ENCODE peak calls at places on chromosomes 3 and 15, in four cellular contexts. One of them, this sample, is unnamed.

GRCh38 chr3:127796045-127796720 is 26.1 kb downstream of the MGLL start:
- DNase-seq in neuronal stem cell: no peak
- DNase-seq in IMR-90: no peak
- DNase-seq in H9: no peak
- DNase-seq in this sample: no peak

GRCh38 chr3:115790759-115791158 is 167.4 kb downstream of the GAP43 start:
- DNase-seq in neuronal stem cell: no peak
- DNase-seq in H9: no peak
- DNase-seq in IMR-90: peak
- DNase-seq in this sample: peak

GRCh38 chr3:114519415-114519814 is 225.6 kb downstream of the TIGIT start:
- DNase-seq in IMR-90: peak
- DNase-seq in neuronal stem cell: peak
- DNase-seq in H9: peak
- DNase-seq in this sample: peak

GRCh38 chr3:184652465-184652864 is 59.4 kb downstream of the MAGEF1 start:
- DNase-seq in H9: no peak
- DNase-seq in neuronal stem cell: no peak
- DNase-seq in IMR-90: no peak
- DNase-seq in this sample: no peak

GRCh38 chr15:88618686-88619085 is 2.5 kb upstream of the AEN start:
- DNase-seq in IMR-90: no peak
- DNase-seq in neuronal stem cell: no peak
- DNase-seq in H9: peak
- DNase-seq in this sample: no peak

GRCh38 chr3:35739964-35740527 is 100.7 kb downstream of the ARPP21 start:
- DNase-seq in H9: no peak
- DNase-seq in neuronal stem cell: no peak
- DNase-seq in IMR-90: no peak
- DNase-seq in this sample: peak

GRCh38 chr3:123732447-123732846 is 147.6 kb upstream of the HACD2 start:
- DNase-seq in H9: no peak
- DNase-seq in IMR-90: peak
- DNase-seq in neuronal stem cell: no peak
- DNase-seq in this sample: no peak

GRCh38 chr3:49654955-49655556 is 19.1 kb upstream of the APEH start:
- DNase-seq in H9: no peak
- DNase-seq in neuronal stem cell: no peak
- DNase-seq in IMR-90: no peak
- DNase-seq in this sample: no peak

GRCh38 chr3:30628188-30628930 is 22.0 kb downstream of the TGFBR2 start:
- DNase-seq in neuronal stem cell: no peak
- DNase-seq in H9: no peak
- DNase-seq in IMR-90: no peak
- DNase-seq in this sample: peak

GRCh38 chr3:101890716-101891115 is 41.4 kb downstream of the NFKBIZ start:
- DNase-seq in neuronal stem cell: no peak
- DNase-seq in IMR-90: peak
- DNase-seq in H9: no peak
- DNase-seq in this sample: no peak

GRCh38 chr3:105951043-105951442 is 82.2 kb upstream of the CBLB start:
- DNase-seq in IMR-90: no peak
- DNase-seq in neuronal stem cell: no peak
- DNase-seq in H9: no peak
- DNase-seq in this sample: no peak

GRCh38 chr3:162041622-162042021 is 545.0 kb downstream of the OTOL1 start:
- DNase-seq in IMR-90: no peak
- DNase-seq in neuronal stem cell: no peak
- DNase-seq in H9: peak
- DNase-seq in this sample: peak

GRCh38 chr15:73873889-73874511 is 636 bp downstream of the TBC1D21 start:
- DNase-seq in IMR-90: peak
- DNase-seq in H9: peak
- DNase-seq in neuronal stem cell: peak
- DNase-seq in this sample: peak

GRCh38 chr3:134341391-134341790 is 32.9 kb downstream of the AMOTL2 start:
- DNase-seq in H9: no peak
- DNase-seq in IMR-90: no peak
- DNase-seq in neuronal stem cell: no peak
- DNase-seq in this sample: no peak

GRCh38 chr15:57479005-57479404 is 102.7 kb downstream of the CGNL1 start:
- DNase-seq in neuronal stem cell: no peak
- DNase-seq in IMR-90: no peak
- DNase-seq in H9: no peak
- DNase-seq in this sample: no peak

GRCh38 chr15:34514251-34514760 is 69.1 kb downstream of the GOLGA8B start:
- DNase-seq in H9: no peak
- DNase-seq in neuronal stem cell: no peak
- DNase-seq in IMR-90: no peak
- DNase-seq in this sample: peak

GRCh38 chr3:100261481-100261903 is 700 bp downstream of the TBC1D23 start:
- DNase-seq in H9: no peak
- DNase-seq in neuronal stem cell: no peak
- DNase-seq in IMR-90: no peak
- DNase-seq in this sample: no peak

GRCh38 chr15:67146214-67146613 is 80.8 kb downstream of the SMAD3 start:
- DNase-seq in H9: no peak
- DNase-seq in neuronal stem cell: no peak
- DNase-seq in IMR-90: peak
- DNase-seq in this sample: no peak

GRCh38 chr3:123353852-123354238 is 95.0 kb downstream of the ADCY5 start:
- DNase-seq in IMR-90: peak
- DNase-seq in H9: no peak
- DNase-seq in neuronal stem cell: no peak
- DNase-seq in this sample: no peak

GRCh38 chr3:152047465-152047864 is 174.0 kb downstream of the SUCNR1 start:
- DNase-seq in H9: no peak
- DNase-seq in neuronal stem cell: no peak
- DNase-seq in IMR-90: peak
- DNase-seq in this sample: no peak

GRCh38 chr3:57065588-57065987 is 5.1 kb downstream of the SPATA12 start:
- DNase-seq in neuronal stem cell: no peak
- DNase-seq in IMR-90: peak
- DNase-seq in H9: peak
- DNase-seq in this sample: peak

GRCh38 chr3:133955892-133956291 is 60.2 kb upstream of the RAB6B start:
- DNase-seq in neuronal stem cell: no peak
- DNase-seq in IMR-90: no peak
- DNase-seq in H9: no peak
- DNase-seq in this sample: no peak

GRCh38 chr3:126085276-126085675 is 1.4 kb upstream of the SLC41A3 start:
- DNase-seq in neuronal stem cell: no peak
- DNase-seq in H9: no peak
- DNase-seq in IMR-90: no peak
- DNase-seq in this sample: no peak

GRCh38 chr15:66578286-66578875 is 12.6 kb upstream of the LCTL start:
- DNase-seq in neuronal stem cell: no peak
- DNase-seq in H9: no peak
- DNase-seq in IMR-90: peak
- DNase-seq in this sample: peak

DNA sequence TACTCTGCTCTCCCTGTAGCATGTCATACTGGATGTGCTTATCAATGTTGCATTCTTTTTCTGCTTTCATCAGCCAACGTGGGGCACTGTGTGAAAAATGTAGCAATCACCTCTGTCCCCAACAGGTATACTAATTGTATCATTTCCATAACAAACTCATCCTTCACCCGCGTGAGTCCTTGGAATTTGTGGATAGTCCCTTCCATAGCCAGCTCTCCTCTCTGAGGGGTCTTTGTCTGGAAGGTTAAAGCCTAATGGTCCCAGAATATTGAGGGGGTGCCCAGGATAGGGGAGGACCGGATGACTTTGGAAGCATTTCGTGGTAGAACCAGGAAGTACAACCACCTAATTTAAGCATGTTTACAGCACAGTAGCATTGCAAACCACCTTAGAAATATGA is 124.6 kb downstream of the FOXB1 start:
- DNase-seq in neuronal stem cell: no peak
- DNase-seq in IMR-90: no peak
- DNase-seq in H9: no peak
- DNase-seq in this sample: no peak
- H3K18ac ChIP-seq in neuronal stem cell: no peak
- H3K18ac ChIP-seq in IMR-90: no peak
- H3K18ac ChIP-seq in H9: no peak
- H3K18ac ChIP-seq in this sample: no peak

GRCh38 chr3:153285194-153285641 is 123.2 kb downstream of the RAP2B start:
- DNase-seq in H9: no peak
- DNase-seq in neuronal stem cell: no peak
- DNase-seq in IMR-90: peak
- DNase-seq in this sample: peak
- H3K18ac ChIP-seq in H9: no peak
- H3K18ac ChIP-seq in neuronal stem cell: no peak
- H3K18ac ChIP-seq in IMR-90: peak
- H3K18ac ChIP-seq in this sample: no peak

GRCh38 chr3:16176391-16177030 is 2.0 kb downstream of the GALNT15 start:
- DNase-seq in neuronal stem cell: no peak
- DNase-seq in H9: no peak
- DNase-seq in IMR-90: peak
- DNase-seq in this sample: no peak

GRCh38 chr3:16179261-16179660 is 4.8 kb downstream of the GALNT15 start:
- DNase-seq in neuronal stem cell: no peak
- DNase-seq in H9: no peak
- DNase-seq in IMR-90: no peak
- DNase-seq in this sample: no peak

GRCh38 chr3:16178628-16178988 is 4.1 kb downstream of the GALNT15 start:
- DNase-seq in IMR-90: no peak
- DNase-seq in H9: no peak
- DNase-seq in neuronal stem cell: no peak
- DNase-seq in this sample: no peak

GRCh38 chr3:16179771-16180736 is 5.6 kb downstream of the GALNT15 start:
- DNase-seq in neuronal stem cell: no peak
- DNase-seq in IMR-90: peak
- DNase-seq in H9: no peak
- DNase-seq in this sample: no peak

DNA sequence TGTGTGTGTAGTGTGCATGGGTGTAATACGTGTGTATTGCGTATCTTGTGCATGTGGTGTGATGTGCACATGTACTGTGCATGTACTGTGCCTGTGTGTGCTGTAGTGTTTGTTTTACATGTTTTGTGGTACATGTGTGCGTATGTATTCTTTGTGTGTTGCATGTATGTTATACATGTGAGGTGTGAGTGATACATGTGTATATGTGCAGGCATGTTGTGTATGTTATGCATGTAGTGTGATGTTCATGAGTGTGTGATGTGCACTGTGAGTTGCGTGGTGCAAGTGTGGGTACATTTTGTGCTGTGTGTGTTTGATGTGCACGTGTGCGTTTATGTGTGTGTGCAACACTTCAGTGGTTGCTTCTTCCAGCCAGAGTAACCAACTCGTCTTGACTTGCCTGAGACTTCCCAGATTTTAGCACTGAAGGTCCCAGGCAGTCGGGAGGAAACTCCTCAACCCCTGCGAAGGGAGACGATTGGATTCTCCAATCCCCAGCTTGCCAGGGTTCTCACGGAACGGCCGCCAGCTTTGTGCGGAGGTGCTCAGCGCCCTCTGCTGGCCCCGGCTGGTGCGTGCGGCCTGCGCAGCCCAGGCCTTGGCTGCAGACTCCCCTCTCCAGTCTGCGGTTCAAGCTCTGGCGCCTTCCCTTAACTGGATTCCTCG is 3.6 kb downstream of the GALNT15 start:
- DNase-seq in neuronal stem cell: peak
- DNase-seq in H9: peak
- DNase-seq in IMR-90: peak
- DNase-seq in this sample: peak
- H3K18ac ChIP-seq in neuronal stem cell: no peak
- H3K18ac ChIP-seq in H9: no peak
- H3K18ac ChIP-seq in IMR-90: peak
- H3K18ac ChIP-seq in this sample: no peak

DNA sequence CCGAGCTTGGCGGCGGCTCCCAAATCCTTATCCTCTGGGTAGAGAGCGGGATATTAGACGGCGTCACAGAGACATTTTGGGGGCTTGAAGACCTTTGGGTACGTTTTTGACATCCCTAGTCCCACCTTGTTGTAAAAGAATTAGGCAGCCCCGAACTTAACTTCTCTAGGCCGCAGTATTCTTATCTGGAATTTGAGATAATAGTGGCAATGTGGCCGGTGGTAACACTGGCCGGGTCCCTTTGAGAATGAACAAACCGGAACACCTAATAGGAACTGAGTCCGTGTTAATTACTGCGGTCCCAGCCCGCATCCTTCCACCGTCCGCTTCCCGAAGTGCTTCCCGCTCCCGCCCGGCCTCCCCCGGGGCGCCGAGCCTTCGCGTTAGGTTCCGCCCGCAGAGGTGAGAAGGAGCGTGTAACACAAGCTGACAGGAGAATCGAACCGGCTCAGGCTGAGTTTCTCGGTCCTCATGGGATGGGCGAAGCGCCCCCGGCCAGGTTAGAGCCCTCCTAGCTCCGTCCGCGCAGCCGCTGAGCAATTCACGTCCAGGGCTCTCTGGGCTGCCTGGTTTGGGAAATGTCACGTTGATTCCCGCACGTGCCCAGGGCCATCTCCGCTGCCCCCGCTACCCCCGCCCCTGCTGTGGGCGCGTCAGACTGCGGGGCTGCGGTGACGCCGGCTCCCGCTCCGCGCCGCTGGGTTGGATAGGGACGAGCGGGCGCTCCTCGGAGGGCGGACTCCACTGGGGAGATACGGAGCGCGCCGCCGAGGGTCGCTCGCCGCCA is 826 bp downstream of the CLDN11 start:
- DNase-seq in IMR-90: peak
- DNase-seq in H9: peak
- DNase-seq in neuronal stem cell: no peak
- DNase-seq in this sample: peak
- H3K18ac ChIP-seq in IMR-90: peak
- H3K18ac ChIP-seq in H9: no peak
- H3K18ac ChIP-seq in neuronal stem cell: peak
- H3K18ac ChIP-seq in this sample: peak